ENCODE peak calls at places on chromosomes 3 and 15, in seven cellular contexts. O is activated CD8-positive, alpha-beta T cell treated with anti-CD3 and anti-CD28 coated beads for 36 hours; H is activated CD4-positive, alpha-beta memory T cell treated with anti-CD3 and anti-CD28 coated beads, Interleukin-2, amount 10 ng/mL, durations not matched to agents 7 days and 5 days; Y is cardiac fibroblast; S is NCI-H345; F is right lobe of liver; M is mesenteric fat pad. I is an unnamed sample.

GRCh38 chr3:47394867-47395266 is 14.0 kb downstream of the PTPN23 start:
- DNase-seq in O (no peak), H (no peak), Y (no peak), S (no peak), F (no peak), M (no peak), I (no peak)

GRCh38 chr3:64405211-64405818 is 180.0 kb upstream of the PRICKLE2 start:
- DNase-seq in O (no peak), H (no peak), Y (peak; percentile 71), S (no peak), F (no peak), M (no peak), I (no peak)

GRCh38 chr15:69145694-69146492 is 14.5 kb upstream of the GLCE start:
- DNase-seq in O (no peak), H (no peak), Y (peak; percentile 38), S (peak; percentile 11), F (no peak), M (no peak), I (no peak)

GRCh38 chr3:101203411-101203810 is 117.0 kb downstream of the IMPG2 start:
- DNase-seq in O (no peak), H (no peak), Y (no peak), S (no peak), F (no peak), M (no peak), I (no peak)

GRCh38 chr3:116034071-116034470 is 410.8 kb downstream of the GAP43 start:
- DNase-seq in O (no peak), H (no peak), Y (no peak), S (no peak), F (no peak), M (no peak), I (no peak)

GRCh38 chr3:124741027-124741426 is 10.8 kb downstream of the UMPS start:
- DNase-seq in O (no peak), H (no peak), Y (peak; percentile 22), S (no peak), F (no peak), M (no peak), I (no peak)

GRCh38 chr3:129039271-129040038 is 21.1 kb upstream of the GP9 start:
- DNase-seq in O (no peak), H (no peak), Y (no peak), S (peak; percentile 90), F (no peak), M (no peak), I (no peak)

GRCh38 chr3:127388412-127388811 is 100.6 kb upstream of the PRR20G start:
- DNase-seq in O (no peak), H (no peak), Y (no peak), S (no peak), F (no peak), M (peak; percentile 37), I (no peak)

GRCh38 chr15:78991879-78992278 is 47.0 kb upstream of the CTSH start:
- DNase-seq in O (no peak), H (no peak), Y (no peak), S (no peak), F (no peak), M (no peak), I (no peak)

GRCh38 chr15:94455297-94455696 is 223.9 kb downstream of the MCTP2 start:
- DNase-seq in O (no peak), H (no peak), Y (no peak), S (no peak), F (no peak), M (no peak), I (no peak)